ENCODE peak calls at places on chromosomes 16 and 17, in six cellular contexts. H is stomach, B is A549, J is GM12878, Y is adrenal gland, O is IMR-90. L is an unnamed sample.

GRCh38 chr17:1197379-1197778 is 17.6 kb upstream of the ABR start:
- DNase-seq in H (no peak), B (no peak), J (no peak), Y (peak; percentile 49), O (peak; percentile 40), L (no peak)

GRCh38 chr17:7260601-7261376 is 1.5 kb downstream of the CLDN7 start:
- DNase-seq in H (peak; percentile 47), B (no peak), J (no peak), Y (peak; percentile 61), O (no peak), L (peak; percentile 90)

GRCh38 chr17:58802188-58802587 is 46.5 kb downstream of the PPM1E start:
- DNase-seq in H (no peak), B (no peak), J (no peak), Y (no peak), O (no peak), L (no peak)

GRCh38 chr17:35188111-35188510 is 6.1 kb downstream of the SLC35G3 start:
- DNase-seq in H (no peak), B (no peak), J (no peak), Y (no peak), O (no peak), L (no peak)

GRCh38 chr16:82136956-82137818 is 32.8 kb downstream of the MPHOSPH6 start:
- DNase-seq in H (no peak), B (no peak), J (no peak), Y (no peak), O (no peak), L (no peak)

GRCh38 chr17:70365098-70365583 is 195.8 kb downstream of the KCNJ2 start:
- DNase-seq in H (no peak), B (no peak), J (peak; percentile 71), Y (no peak), O (peak; percentile 78), L (no peak)

GRCh38 chr17:75557075-75557851 is 30.3 kb upstream of the MYO15B start:
- DNase-seq in H (peak; percentile 95), B (peak; percentile 94), J (no peak), Y (peak; percentile 95), O (peak; percentile 17), L (peak; percentile 91)

GRCh38 chr16:68539704-68540370 is 746 bp downstream of the ZFP90 start:
- DNase-seq in H (no peak), B (peak; percentile 16), J (no peak), Y (no peak), O (no peak), L (peak; percentile 5)

GRCh38 chr17:21823130-21823529 is 130.8 kb downstream of the KCNJ18 start:
- DNase-seq in H (no peak), B (no peak), J (no peak), Y (no peak), O (no peak), L (no peak)

GRCh38 chr17:28470266-28471126 is 2.9 kb upstream of the SLC13A2 start:
- DNase-seq in H (no peak), B (no peak), J (no peak), Y (no peak), O (no peak), L (no peak)

GRCh38 chr16:81275064-81275532 is 36.6 kb downstream of the BCO1 start:
- DNase-seq in H (peak; percentile 33), B (no peak), J (no peak), Y (no peak), O (no peak), L (no peak)

GRCh38 chr16:65500007-65500406 is 378.1 kb upstream of the CDH11 start:
- DNase-seq in H (no peak), B (no peak), J (no peak), Y (no peak), O (peak; percentile 31), L (no peak)

GRCh38 chr17:50477976-50478375 is 684 bp upstream of the RSAD1 start:
- DNase-seq in H (no peak), B (no peak), J (no peak), Y (no peak), O (no peak), L (no peak)

GRCh38 chr16:25692734-25693508 is 1.2 kb downstream of the HS3ST4 start:
- DNase-seq in H (no peak), B (no peak), J (no peak), Y (no peak), O (no peak), L (no peak)

GRCh38 chr17:75557852-75558665 is 29.5 kb upstream of the MYO15B start:
- DNase-seq in H (no peak), B (no peak), J (no peak), Y (peak; percentile 21), O (no peak), L (no peak)

GRCh38 chr16:46887524-46887854 is 3.3 kb downstream of the GPT2 start:
- DNase-seq in H (peak; percentile 60), B (no peak), J (no peak), Y (no peak), O (no peak), L (no peak)

GRCh38 chr16:89448656-89449055 is 41.7 kb downstream of the ANKRD11 start:
- DNase-seq in H (peak; percentile 83), B (no peak), J (no peak), Y (peak; percentile 36), O (no peak), L (peak; percentile 84)

GRCh38 chr16:72752004-72752695 is 295.8 kb downstream of the ZFHX3 start:
- DNase-seq in H (no peak), B (no peak), J (no peak), Y (no peak), O (no peak), L (peak; percentile 77)

GRCh38 chr17:79811036-79811887 is 14.4 kb upstream of the CBX8 start:
- DNase-seq in H (no peak), B (peak; percentile 87), J (no peak), Y (no peak), O (no peak), L (no peak)

GRCh38 chr16:68356249-68356918 is 45.6 kb downstream of the PRMT7 start:
- DNase-seq in H (no peak), B (no peak), J (peak; percentile 69), Y (peak; percentile 82), O (no peak), L (no peak)

GRCh38 chr16:55035037-55035436 is 104.4 kb downstream of the IRX5 start:
- DNase-seq in H (peak; percentile 32), B (peak; percentile 37), J (no peak), Y (peak; percentile 23), O (no peak), L (peak; percentile 41)

GRCh38 chr17:63956296-63956920 is 16.3 kb downstream of the SCN4A start:
- DNase-seq in H (no peak), B (no peak), J (no peak), Y (peak; percentile 71), O (peak; percentile 74), L (no peak)

GRCh38 chr17:507441-507840 is 154.8 kb upstream of the RPH3AL start:
- DNase-seq in H (no peak), B (no peak), J (no peak), Y (no peak), O (no peak), L (no peak)

GRCh38 chr16:3087243-3087791 is 11.8 kb downstream of the ZSCAN10 start:
- DNase-seq in H (no peak), B (peak; percentile 26), J (no peak), Y (peak; percentile 54), O (no peak), L (peak; percentile 26)

DNA sequence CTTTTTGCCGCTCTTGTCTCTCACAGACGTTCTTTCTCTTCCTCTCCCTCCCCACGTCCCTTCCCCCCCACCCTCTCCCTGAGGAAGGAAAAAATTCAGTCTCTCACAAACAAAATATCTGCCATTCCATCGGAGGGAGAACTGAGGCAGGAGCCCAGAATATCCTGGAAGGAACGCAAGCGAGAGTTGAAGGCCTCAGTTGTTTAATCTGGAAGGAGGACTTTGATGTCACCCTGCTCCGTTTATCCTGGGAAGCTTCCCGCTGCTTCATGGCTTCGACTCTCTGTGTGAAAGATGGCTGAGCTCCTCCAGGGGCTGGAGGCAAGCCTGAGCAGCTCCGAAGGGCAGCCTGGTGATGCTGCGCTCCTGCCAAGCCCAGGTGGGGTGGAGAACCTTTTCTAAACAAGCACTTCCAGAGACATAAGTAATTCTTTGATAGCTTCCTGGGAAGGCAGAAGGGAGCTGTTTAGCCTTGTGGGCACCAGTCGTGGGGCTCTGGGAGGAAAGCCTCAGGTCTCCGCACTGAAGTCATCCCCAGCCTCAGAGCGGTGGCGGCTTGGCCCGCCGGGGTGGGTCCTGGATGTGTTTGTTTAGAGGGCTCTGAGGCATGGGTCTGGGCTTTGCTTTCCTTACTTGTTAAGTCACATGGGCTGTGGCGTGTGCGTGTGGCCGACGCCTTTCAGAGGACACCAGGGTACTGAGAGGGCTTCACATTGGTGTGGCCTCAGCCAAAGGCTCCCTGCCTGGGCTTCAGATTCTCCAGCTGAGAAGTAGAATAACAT is 7.9 kb downstream of the NKD1 start:
- DNase-seq in H (no peak), B (no peak), J (no peak), Y (no peak), O (no peak), L (no peak)
- H3K27ac ChIP-seq in H (peak overlapping the region; percentile 32), B (no peak overlapping the region), J (no peak overlapping the region), Y (no peak overlapping the region), O (no peak overlapping the region), L (no peak overlapping the region)

DNA sequence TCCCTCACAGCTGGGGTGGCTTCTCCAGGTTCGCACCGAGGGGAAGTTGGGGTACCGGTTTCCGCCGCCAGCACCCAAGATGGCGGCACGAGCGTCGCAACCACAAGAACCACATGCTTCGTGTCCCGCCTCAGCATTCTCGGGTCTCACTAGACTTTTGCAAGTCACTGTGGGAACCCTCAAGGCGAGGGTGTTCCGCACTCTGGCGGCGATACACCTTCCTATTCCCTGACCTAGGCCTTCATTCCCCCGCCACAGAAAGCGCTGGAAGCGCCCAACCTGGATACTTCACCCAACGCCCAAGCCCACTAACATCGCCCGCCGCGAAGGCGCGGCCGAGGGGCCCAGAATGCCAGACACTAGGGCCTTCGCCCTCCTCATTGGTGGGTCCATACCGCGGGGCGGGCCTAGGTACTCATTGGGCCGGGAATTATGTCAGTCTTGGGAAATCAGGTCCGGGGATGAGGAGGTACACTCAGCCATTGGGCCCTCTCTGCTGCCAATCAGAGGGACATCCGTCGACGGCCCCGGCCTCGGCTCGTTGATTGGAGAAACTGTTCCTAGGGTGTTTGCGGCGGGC is 328 bp upstream of the NFE2L1 start:
- DNase-seq in H (peak; percentile 99), B (peak; percentile 100), J (peak; percentile 99), Y (peak; percentile 100), O (peak; percentile 100), L (peak; percentile 100)
- TF ChIP-seq POLR2A in H (no peak), B (peak; percentile 61), J (peak; percentile 96), Y (peak; percentile 90), O (peak; percentile 90), L (peak; percentile 66)

DNA sequence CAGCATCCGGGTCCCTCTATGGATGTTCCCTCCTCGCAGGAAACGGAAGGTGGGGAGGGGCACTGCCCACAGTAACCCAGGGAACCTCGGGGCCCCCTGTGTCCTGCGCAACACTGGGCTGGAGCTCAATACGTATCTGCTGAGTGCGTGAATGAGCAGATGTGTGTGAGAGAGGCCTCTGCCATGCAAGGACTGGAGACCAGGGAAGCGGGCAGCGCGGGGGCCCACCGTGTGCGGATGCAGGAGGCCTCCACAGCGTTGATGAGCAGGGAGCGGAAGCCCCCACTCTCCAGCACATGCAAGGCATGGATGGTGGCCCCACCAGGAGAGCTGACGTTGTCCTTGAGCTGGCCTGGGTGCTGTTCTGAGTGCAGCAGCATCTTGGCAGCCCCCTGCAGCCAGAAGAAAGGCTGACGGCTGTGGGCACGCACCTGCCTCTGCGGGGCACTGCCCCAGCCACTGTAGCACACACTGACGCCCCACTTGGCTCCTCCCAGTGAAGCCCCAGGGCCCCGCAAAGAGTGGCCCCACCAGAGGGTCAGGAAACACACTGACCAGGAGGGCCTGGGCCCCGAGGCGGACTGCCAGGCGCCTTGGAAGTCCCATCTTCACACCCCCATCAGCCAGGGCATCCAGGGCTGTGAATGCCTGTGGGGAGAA is 2.9 kb downstream of the PYCR1 start:
- DNase-seq in H (no peak), B (no peak), J (no peak), Y (no peak), O (no peak), L (no peak)
- H3K27ac ChIP-seq in H (no peak overlapping the region), B (no peak overlapping the region), J (no peak overlapping the region), Y (no peak overlapping the region), O (no peak overlapping the region), L (no peak overlapping the region)

GRCh38 chr17:72120878-72121163 is at the start of gene SOX9:
- DNase-seq in H (peak; percentile 92), B (peak; percentile 96), J (peak; percentile 73), Y (peak; percentile 74), O (peak; percentile 96), L (peak; percentile 96)
- TF ChIP-seq POLR2A in H (peak; percentile 85), B (peak; percentile 94), J (peak; percentile 63), Y (peak; percentile 65), O (peak; percentile 98), L (peak; percentile 99)